ENCODE peak calls at places on chromosomes 7 and 10, in eight cellular contexts. One of them, this sample, is unnamed.

GRCh38 chr7:129829677-129830631 is 122.8 kb downstream of the UBE2H start:
- DNase-seq in pancreas: no peak
- DNase-seq in NCI-H1092: peak
- DNase-seq in SW 1271: peak
- DNase-seq in small intestine: peak
- DNase-seq in stimulated activated CD8-positive, alpha-beta memory T cell treated with anti-CD3 and anti-CD28 coated beads, Interleukin-15, amount 100 ng/mL, for 4 hours: peak
- DNase-seq in HFF-Myc: peak
- DNase-seq in AG04450: peak
- DNase-seq in this sample: no peak

GRCh38 chr10:71927669-71928592 is 36.3 kb upstream of the CHST3 start:
- DNase-seq in HFF-Myc: no peak
- DNase-seq in AG04450: peak
- DNase-seq in small intestine: no peak
- DNase-seq in stimulated activated CD8-positive, alpha-beta memory T cell treated with anti-CD3 and anti-CD28 coated beads, Interleukin-15, amount 100 ng/mL, for 4 hours: no peak
- DNase-seq in SW 1271: no peak
- DNase-seq in pancreas: no peak
- DNase-seq in NCI-H1092: no peak
- DNase-seq in this sample: no peak

GRCh38 chr10:48456361-48456804 is 148.5 kb downstream of the ARHGAP22 start:
- DNase-seq in SW 1271: no peak
- DNase-seq in AG04450: no peak
- DNase-seq in HFF-Myc: no peak
- DNase-seq in NCI-H1092: no peak
- DNase-seq in pancreas: peak
- DNase-seq in small intestine: no peak
- DNase-seq in stimulated activated CD8-positive, alpha-beta memory T cell treated with anti-CD3 and anti-CD28 coated beads, Interleukin-15, amount 100 ng/mL, for 4 hours: no peak
- DNase-seq in this sample: peak

GRCh38 chr10:74544106-74544505 is 282.3 kb upstream of the KAT6B start:
- DNase-seq in HFF-Myc: no peak
- DNase-seq in pancreas: no peak
- DNase-seq in AG04450: no peak
- DNase-seq in SW 1271: no peak
- DNase-seq in NCI-H1092: no peak
- DNase-seq in stimulated activated CD8-positive, alpha-beta memory T cell treated with anti-CD3 and anti-CD28 coated beads, Interleukin-15, amount 100 ng/mL, for 4 hours: no peak
- DNase-seq in small intestine: no peak
- DNase-seq in this sample: no peak

GRCh38 chr7:129804301-129805085 is 148.3 kb downstream of the UBE2H start:
- DNase-seq in pancreas: peak
- DNase-seq in stimulated activated CD8-positive, alpha-beta memory T cell treated with anti-CD3 and anti-CD28 coated beads, Interleukin-15, amount 100 ng/mL, for 4 hours: no peak
- DNase-seq in small intestine: no peak
- DNase-seq in SW 1271: no peak
- DNase-seq in AG04450: no peak
- DNase-seq in HFF-Myc: no peak
- DNase-seq in NCI-H1092: no peak
- DNase-seq in this sample: no peak

GRCh38 chr7:47827886-47828285 is 120.4 kb downstream of the PKD1L1 start:
- DNase-seq in NCI-H1092: no peak
- DNase-seq in AG04450: no peak
- DNase-seq in pancreas: no peak
- DNase-seq in small intestine: no peak
- DNase-seq in stimulated activated CD8-positive, alpha-beta memory T cell treated with anti-CD3 and anti-CD28 coated beads, Interleukin-15, amount 100 ng/mL, for 4 hours: no peak
- DNase-seq in SW 1271: no peak
- DNase-seq in HFF-Myc: no peak
- DNase-seq in this sample: no peak

GRCh38 chr10:43194861-43195260 is 56.6 kb downstream of the CSGALNACT2 start:
- DNase-seq in AG04450: no peak
- DNase-seq in NCI-H1092: no peak
- DNase-seq in SW 1271: no peak
- DNase-seq in small intestine: no peak
- DNase-seq in pancreas: no peak
- DNase-seq in HFF-Myc: no peak
- DNase-seq in stimulated activated CD8-positive, alpha-beta memory T cell treated with anti-CD3 and anti-CD28 coated beads, Interleukin-15, amount 100 ng/mL, for 4 hours: no peak
- DNase-seq in this sample: no peak

GRCh38 chr10:83190614-83191013 is 948.7 kb upstream of the GHITM start:
- DNase-seq in NCI-H1092: no peak
- DNase-seq in pancreas: no peak
- DNase-seq in small intestine: no peak
- DNase-seq in AG04450: no peak
- DNase-seq in stimulated activated CD8-positive, alpha-beta memory T cell treated with anti-CD3 and anti-CD28 coated beads, Interleukin-15, amount 100 ng/mL, for 4 hours: no peak
- DNase-seq in HFF-Myc: no peak
- DNase-seq in SW 1271: no peak
- DNase-seq in this sample: no peak

GRCh38 chr10:83612050-83612449 is 527.3 kb upstream of the GHITM start:
- DNase-seq in pancreas: no peak
- DNase-seq in small intestine: no peak
- DNase-seq in AG04450: no peak
- DNase-seq in stimulated activated CD8-positive, alpha-beta memory T cell treated with anti-CD3 and anti-CD28 coated beads, Interleukin-15, amount 100 ng/mL, for 4 hours: no peak
- DNase-seq in HFF-Myc: no peak
- DNase-seq in SW 1271: no peak
- DNase-seq in NCI-H1092: no peak
- DNase-seq in this sample: no peak

GRCh38 chr7:28389504-28390385 is 22.6 kb upstream of the CREB5 start:
- DNase-seq in stimulated activated CD8-positive, alpha-beta memory T cell treated with anti-CD3 and anti-CD28 coated beads, Interleukin-15, amount 100 ng/mL, for 4 hours: no peak
- DNase-seq in HFF-Myc: peak
- DNase-seq in small intestine: peak
- DNase-seq in SW 1271: peak
- DNase-seq in pancreas: no peak
- DNase-seq in NCI-H1092: peak
- DNase-seq in AG04450: peak
- DNase-seq in this sample: no peak

GRCh38 chr7:149713731-149714068 is 59.7 kb downstream of the ZNF467 start:
- DNase-seq in SW 1271: no peak
- DNase-seq in AG04450: no peak
- DNase-seq in stimulated activated CD8-positive, alpha-beta memory T cell treated with anti-CD3 and anti-CD28 coated beads, Interleukin-15, amount 100 ng/mL, for 4 hours: no peak
- DNase-seq in NCI-H1092: no peak
- DNase-seq in pancreas: peak
- DNase-seq in HFF-Myc: no peak
- DNase-seq in small intestine: no peak
- DNase-seq in this sample: no peak

GRCh38 chr7:8149222-8149621 is 112.7 kb downstream of the ICA1 start:
- DNase-seq in AG04450: no peak
- DNase-seq in stimulated activated CD8-positive, alpha-beta memory T cell treated with anti-CD3 and anti-CD28 coated beads, Interleukin-15, amount 100 ng/mL, for 4 hours: no peak
- DNase-seq in small intestine: peak
- DNase-seq in SW 1271: no peak
- DNase-seq in HFF-Myc: no peak
- DNase-seq in NCI-H1092: no peak
- DNase-seq in pancreas: no peak
- DNase-seq in this sample: no peak

GRCh38 chr10:32057041-32057372 is 782 bp upstream of the KIF5B start:
- DNase-seq in SW 1271: no peak
- DNase-seq in NCI-H1092: no peak
- DNase-seq in AG04450: no peak
- DNase-seq in stimulated activated CD8-positive, alpha-beta memory T cell treated with anti-CD3 and anti-CD28 coated beads, Interleukin-15, amount 100 ng/mL, for 4 hours: no peak
- DNase-seq in pancreas: no peak
- DNase-seq in small intestine: no peak
- DNase-seq in HFF-Myc: no peak
- DNase-seq in this sample: no peak

GRCh38 chr7:106415433-106415832 is 130.7 kb upstream of the NAMPT start:
- DNase-seq in AG04450: no peak
- DNase-seq in pancreas: no peak
- DNase-seq in SW 1271: no peak
- DNase-seq in small intestine: no peak
- DNase-seq in NCI-H1092: no peak
- DNase-seq in HFF-Myc: no peak
- DNase-seq in stimulated activated CD8-positive, alpha-beta memory T cell treated with anti-CD3 and anti-CD28 coated beads, Interleukin-15, amount 100 ng/mL, for 4 hours: no peak
- DNase-seq in this sample: no peak

GRCh38 chr10:37101261-37101660 is 24.1 kb upstream of the ANKRD30A start:
- DNase-seq in SW 1271: no peak
- DNase-seq in small intestine: no peak
- DNase-seq in pancreas: no peak
- DNase-seq in HFF-Myc: no peak
- DNase-seq in NCI-H1092: no peak
- DNase-seq in stimulated activated CD8-positive, alpha-beta memory T cell treated with anti-CD3 and anti-CD28 coated beads, Interleukin-15, amount 100 ng/mL, for 4 hours: no peak
- DNase-seq in AG04450: no peak
- DNase-seq in this sample: no peak

GRCh38 chr10:36808625-36809362 is 316.6 kb upstream of the ANKRD30A start:
- DNase-seq in small intestine: no peak
- DNase-seq in NCI-H1092: no peak
- DNase-seq in SW 1271: no peak
- DNase-seq in HFF-Myc: no peak
- DNase-seq in pancreas: no peak
- DNase-seq in stimulated activated CD8-positive, alpha-beta memory T cell treated with anti-CD3 and anti-CD28 coated beads, Interleukin-15, amount 100 ng/mL, for 4 hours: no peak
- DNase-seq in AG04450: no peak
- DNase-seq in this sample: no peak

GRCh38 chr10:28679941-28680752 is 2.8 kb downstream of the BAMBI start:
- DNase-seq in pancreas: no peak
- DNase-seq in SW 1271: no peak
- DNase-seq in NCI-H1092: no peak
- DNase-seq in HFF-Myc: no peak
- DNase-seq in stimulated activated CD8-positive, alpha-beta memory T cell treated with anti-CD3 and anti-CD28 coated beads, Interleukin-15, amount 100 ng/mL, for 4 hours: no peak
- DNase-seq in AG04450: no peak
- DNase-seq in small intestine: no peak
- DNase-seq in this sample: no peak

GRCh38 chr7:749121-749520 is 22.0 kb upstream of the PRKAR1B start:
- DNase-seq in pancreas: peak
- DNase-seq in SW 1271: no peak
- DNase-seq in NCI-H1092: no peak
- DNase-seq in HFF-Myc: no peak
- DNase-seq in small intestine: no peak
- DNase-seq in AG04450: no peak
- DNase-seq in stimulated activated CD8-positive, alpha-beta memory T cell treated with anti-CD3 and anti-CD28 coated beads, Interleukin-15, amount 100 ng/mL, for 4 hours: no peak
- DNase-seq in this sample: peak

GRCh38 chr10:88120075-88120474 is 256.6 kb downstream of the PTEN start:
- DNase-seq in HFF-Myc: no peak
- DNase-seq in pancreas: no peak
- DNase-seq in small intestine: no peak
- DNase-seq in NCI-H1092: no peak
- DNase-seq in AG04450: no peak
- DNase-seq in stimulated activated CD8-positive, alpha-beta memory T cell treated with anti-CD3 and anti-CD28 coated beads, Interleukin-15, amount 100 ng/mL, for 4 hours: no peak
- DNase-seq in SW 1271: no peak
- DNase-seq in this sample: no peak

GRCh38 chr10:98253499-98253898 is 14.5 kb downstream of the LOXL4 start:
- DNase-seq in small intestine: no peak
- DNase-seq in SW 1271: no peak
- DNase-seq in HFF-Myc: no peak
- DNase-seq in pancreas: no peak
- DNase-seq in NCI-H1092: no peak
- DNase-seq in AG04450: no peak
- DNase-seq in stimulated activated CD8-positive, alpha-beta memory T cell treated with anti-CD3 and anti-CD28 coated beads, Interleukin-15, amount 100 ng/mL, for 4 hours: no peak
- DNase-seq in this sample: no peak

GRCh38 chr7:107874605-107875446 is 16.2 kb upstream of the DLD start:
- DNase-seq in pancreas: no peak
- DNase-seq in NCI-H1092: peak
- DNase-seq in small intestine: peak
- DNase-seq in HFF-Myc: peak
- DNase-seq in stimulated activated CD8-positive, alpha-beta memory T cell treated with anti-CD3 and anti-CD28 coated beads, Interleukin-15, amount 100 ng/mL, for 4 hours: no peak
- DNase-seq in SW 1271: peak
- DNase-seq in AG04450: no peak
- DNase-seq in this sample: no peak

GRCh38 chr10:34078017-34078416 is 737.1 kb downstream of the PARD3 start:
- DNase-seq in SW 1271: no peak
- DNase-seq in stimulated activated CD8-positive, alpha-beta memory T cell treated with anti-CD3 and anti-CD28 coated beads, Interleukin-15, amount 100 ng/mL, for 4 hours: no peak
- DNase-seq in small intestine: no peak
- DNase-seq in pancreas: no peak
- DNase-seq in HFF-Myc: no peak
- DNase-seq in AG04450: no peak
- DNase-seq in NCI-H1092: no peak
- DNase-seq in this sample: no peak

GRCh38 chr10:117541405-117541908 is 1.1 kb upstream of the EMX2 start:
- DNase-seq in AG04450: no peak
- DNase-seq in small intestine: no peak
- DNase-seq in SW 1271: no peak
- DNase-seq in NCI-H1092: no peak
- DNase-seq in stimulated activated CD8-positive, alpha-beta memory T cell treated with anti-CD3 and anti-CD28 coated beads, Interleukin-15, amount 100 ng/mL, for 4 hours: no peak
- DNase-seq in HFF-Myc: no peak
- DNase-seq in pancreas: no peak
- DNase-seq in this sample: no peak

GRCh38 chr7:97043281-97043680 is 18.6 kb upstream of the DLX5 start:
- DNase-seq in AG04450: no peak
- DNase-seq in pancreas: no peak
- DNase-seq in SW 1271: no peak
- DNase-seq in NCI-H1092: no peak
- DNase-seq in HFF-Myc: no peak
- DNase-seq in stimulated activated CD8-positive, alpha-beta memory T cell treated with anti-CD3 and anti-CD28 coated beads, Interleukin-15, amount 100 ng/mL, for 4 hours: no peak
- DNase-seq in small intestine: no peak
- DNase-seq in this sample: no peak

GRCh38 chr7:77479536-77480088 is 57.5 kb upstream of the PTPN12 start:
- DNase-seq in AG04450: no peak
- DNase-seq in pancreas: no peak
- DNase-seq in SW 1271: no peak
- DNase-seq in HFF-Myc: no peak
- DNase-seq in small intestine: no peak
- DNase-seq in stimulated activated CD8-positive, alpha-beta memory T cell treated with anti-CD3 and anti-CD28 coated beads, Interleukin-15, amount 100 ng/mL, for 4 hours: no peak
- DNase-seq in NCI-H1092: no peak
- DNase-seq in this sample: no peak

GRCh38 chr10:75211007-75211735 is 575 bp downstream of the VDAC2 start:
- DNase-seq in NCI-H1092: no peak
- DNase-seq in HFF-Myc: no peak
- DNase-seq in AG04450: no peak
- DNase-seq in stimulated activated CD8-positive, alpha-beta memory T cell treated with anti-CD3 and anti-CD28 coated beads, Interleukin-15, amount 100 ng/mL, for 4 hours: no peak
- DNase-seq in small intestine: peak
- DNase-seq in pancreas: peak
- DNase-seq in SW 1271: no peak
- DNase-seq in this sample: peak

GRCh38 chr10:73561192-73561591 is 29.9 kb downstream of the USP54 start:
- DNase-seq in NCI-H1092: no peak
- DNase-seq in AG04450: no peak
- DNase-seq in SW 1271: no peak
- DNase-seq in HFF-Myc: no peak
- DNase-seq in stimulated activated CD8-positive, alpha-beta memory T cell treated with anti-CD3 and anti-CD28 coated beads, Interleukin-15, amount 100 ng/mL, for 4 hours: no peak
- DNase-seq in small intestine: no peak
- DNase-seq in pancreas: no peak
- DNase-seq in this sample: no peak

GRCh38 chr10:70985824-70986336 is 97.5 kb upstream of the PCBD1 start:
- DNase-seq in small intestine: peak
- DNase-seq in AG04450: no peak
- DNase-seq in HFF-Myc: no peak
- DNase-seq in SW 1271: no peak
- DNase-seq in pancreas: no peak
- DNase-seq in NCI-H1092: no peak
- DNase-seq in stimulated activated CD8-positive, alpha-beta memory T cell treated with anti-CD3 and anti-CD28 coated beads, Interleukin-15, amount 100 ng/mL, for 4 hours: no peak
- DNase-seq in this sample: no peak

GRCh38 chr10:67837519-67838314 is at the start of gene DNAJC12:
- DNase-seq in small intestine: peak
- DNase-seq in AG04450: peak
- DNase-seq in pancreas: no peak
- DNase-seq in stimulated activated CD8-positive, alpha-beta memory T cell treated with anti-CD3 and anti-CD28 coated beads, Interleukin-15, amount 100 ng/mL, for 4 hours: no peak
- DNase-seq in NCI-H1092: peak
- DNase-seq in SW 1271: peak
- DNase-seq in HFF-Myc: peak
- DNase-seq in this sample: no peak

GRCh38 chr10:72274730-72275350 is 1.1 kb downstream of the DDIT4 start:
- DNase-seq in NCI-H1092: peak
- DNase-seq in small intestine: peak
- DNase-seq in SW 1271: peak
- DNase-seq in pancreas: peak
- DNase-seq in HFF-Myc: no peak
- DNase-seq in AG04450: no peak
- DNase-seq in stimulated activated CD8-positive, alpha-beta memory T cell treated with anti-CD3 and anti-CD28 coated beads, Interleukin-15, amount 100 ng/mL, for 4 hours: no peak
- DNase-seq in this sample: peak

GRCh38 chr7:7971308-7972040 is 2.9 kb downstream of the GLCCI1 start:
- DNase-seq in pancreas: no peak
- DNase-seq in HFF-Myc: no peak
- DNase-seq in SW 1271: no peak
- DNase-seq in stimulated activated CD8-positive, alpha-beta memory T cell treated with anti-CD3 and anti-CD28 coated beads, Interleukin-15, amount 100 ng/mL, for 4 hours: no peak
- DNase-seq in small intestine: no peak
- DNase-seq in NCI-H1092: no peak
- DNase-seq in AG04450: no peak
- DNase-seq in this sample: no peak